ENCODE peak calls at places on chromosomes 16 and 17, in eight cellular contexts. G is activated T-cell treated with anti-CD3 and anti-CD28 coated beads for 1 hour; B is uterus; L is T-helper 2 cell; Y is nucleus accumbens; W is NCI-H1092 treated with DMSO at 0.1 percent for 48 hours; V is CD8-positive, alpha-beta T cell; R is T-helper 17 cell. I is an unnamed sample.
A peak's percentile ranks its signal among the peaks of the same experiment; 100 is the strongest.

GRCh38 chr17:36978810-36979584 is 30.2 kb downstream of the AATF start:
- DNase-seq in Y (no peak), V (no peak), R (no peak), G (no peak), B (no peak), W (no peak), L (no peak), I (no peak)

GRCh38 chr17:19016881-19017280 is 12.3 kb upstream of the FAM83G start:
- DNase-seq in B (no peak), V (no peak), R (no peak), G (no peak), W (no peak), Y (no peak), L (no peak), I (no peak)

GRCh38 chr17:11900103-11900502 is 97.2 kb downstream of the ZNF18 start:
- DNase-seq in B (peak; percentile 17), G (no peak), Y (no peak), R (no peak), L (no peak), V (no peak), W (no peak), I (no peak)

GRCh38 chr16:9012848-9013507 is 49.3 kb upstream of the USP7 start:
- DNase-seq in R (no peak), Y (no peak), V (no peak), L (no peak), W (peak; percentile 50), G (no peak), B (no peak), I (no peak)

GRCh38 chr16:20001856-20002707 is 71.6 kb downstream of the GPR139 start:
- DNase-seq in V (no peak), W (peak; percentile 16), L (no peak), G (no peak), B (no peak), Y (no peak), R (no peak), I (no peak)

GRCh38 chr16:74577882-74578366 is 29.0 kb downstream of the GLG1 start:
- DNase-seq in Y (no peak), B (no peak), W (no peak), V (no peak), G (no peak), R (no peak), L (no peak), I (no peak)

GRCh38 chr16:67942200-67942509 is 1.8 kb downstream of the LCAT start:
- DNase-seq in L (no peak), V (no peak), W (no peak), Y (no peak), G (no peak), R (no peak), B (no peak), I (no peak)

GRCh38 chr17:46772879-46773620 is 45.4 kb downstream of the WNT3 start:
- DNase-seq in R (no peak), Y (no peak), L (no peak), V (no peak), W (no peak), B (no peak), G (no peak), I (no peak)

GRCh38 chr16:29816694-29817441 is 916 bp downstream of the PAGR1 start:
- DNase-seq in R (no peak), W (peak; percentile 41), V (peak; percentile 44), Y (peak; percentile 55), L (no peak), G (peak; percentile 39), B (peak; percentile 65), I (no peak)

GRCh38 chr17:9937164-9937835 is 32.2 kb upstream of the RCVRN start:
- DNase-seq in W (no peak), V (no peak), R (no peak), Y (no peak), L (no peak), B (no peak), G (no peak), I (no peak)

GRCh38 chr17:65627108-65627507 is 65.7 kb upstream of the AXIN2 start:
- DNase-seq in L (no peak), W (peak; percentile 13), B (no peak), R (no peak), V (no peak), Y (no peak), G (no peak), I (no peak)

GRCh38 chr17:9212376-9213310 is 191.3 kb downstream of the NTN1 start:
- DNase-seq in Y (no peak), W (no peak), V (no peak), G (no peak), B (no peak), L (no peak), R (no peak), I (no peak)

GRCh38 chr16:12901597-12902436 is at the start of gene SHISA9:
- DNase-seq in Y (no peak), B (no peak), W (no peak), V (no peak), L (no peak), R (no peak), G (no peak), I (no peak)

GRCh38 chr16:29900102-29900887 is at the start of gene ASPHD1:
- DNase-seq in L (peak; percentile 50), G (no peak), B (peak; percentile 76), W (peak; percentile 71), Y (peak; percentile 91), R (no peak), V (peak; percentile 71), I (peak; percentile 89)

GRCh38 chr16:55912022-55912421 is 36.8 kb upstream of the CES5A start:
- DNase-seq in L (no peak), W (no peak), Y (peak; percentile 49), G (no peak), V (no peak), B (no peak), R (no peak), I (no peak)

GRCh38 chr16:89422905-89423630 is 67.3 kb downstream of the ANKRD11 start:
- DNase-seq in V (peak; percentile 41), R (no peak), B (no peak), G (no peak), W (no peak), L (no peak), Y (no peak), I (no peak)

GRCh38 chr16:73771676-73772075 is 524.9 kb upstream of the PSMD7 start:
- DNase-seq in B (no peak), Y (no peak), V (no peak), G (no peak), R (no peak), L (no peak), W (no peak), I (no peak)

GRCh38 chr16:2297506-2297860 is 29.6 kb upstream of the RNPS1 start:
- DNase-seq in R (no peak), L (no peak), V (no peak), Y (no peak), W (no peak), G (no peak), B (no peak), I (no peak)

GRCh38 chr16:85347213-85347591 is 234.9 kb upstream of the CIBAR2 start:
- DNase-seq in R (no peak), Y (no peak), B (no peak), G (no peak), V (no peak), L (no peak), W (peak; percentile 47), I (no peak)

GRCh38 chr16:31072540-31073072 is 1.4 kb downstream of the ZNF668 start:
- DNase-seq in R (no peak), B (no peak), W (no peak), V (no peak), Y (no peak), L (no peak), G (no peak), I (no peak)

GRCh38 chr16:56477096-56477878 is 25.9 kb downstream of the OGFOD1 start:
- DNase-seq in L (no peak), W (no peak), B (no peak), R (no peak), V (no peak), G (no peak), Y (no peak), I (no peak)

GRCh38 chr17:43431741-43432523 is 33.1 kb downstream of the ARL4D start:
- DNase-seq in Y (no peak), R (no peak), B (peak; percentile 64), L (no peak), W (peak; percentile 9), V (no peak), G (no peak), I (no peak)

GRCh38 chr17:31390748-31391495 is 553 bp upstream of the RAB11FIP4 start:
- DNase-seq in L (no peak), B (no peak), G (no peak), Y (no peak), V (no peak), R (no peak), W (no peak), I (no peak)

GRCh38 chr16:88691924-88692560 is 5.7 kb upstream of the SNAI3 start:
- DNase-seq in Y (no peak), G (no peak), W (no peak), R (no peak), L (no peak), B (no peak), V (no peak), I (no peak)

GRCh38 chr17:2511138-2511461 is 588 bp downstream of the METTL16 start:
- DNase-seq in L (no peak), R (no peak), W (no peak), V (no peak), G (no peak), Y (no peak), B (no peak), I (no peak)

GRCh38 chr17:80559688-80560290 is 15.2 kb downstream of the RPTOR start:
- DNase-seq in V (no peak), L (no peak), R (no peak), W (no peak), B (no peak), G (no peak), Y (no peak), I (no peak)

GRCh38 chr16:56279132-56279531 is 87.8 kb downstream of the GNAO1 start:
- DNase-seq in G (peak; percentile 12), V (peak; percentile 21), L (no peak), B (no peak), W (no peak), Y (no peak), R (no peak), I (no peak)

GRCh38 chr16:22934786-22935185 is 120.8 kb downstream of the HS3ST2 start:
- DNase-seq in L (no peak), Y (no peak), V (no peak), W (no peak), G (no peak), B (no peak), R (no peak), I (no peak)

GRCh38 chr17:81302324-81302723 is 7.2 kb upstream of the SLC38A10 start:
- DNase-seq in G (no peak), L (no peak), W (no peak), V (no peak), R (no peak), Y (no peak), B (no peak), I (no peak)

GRCh38 chr17:69523252-69523861 is 108.9 kb downstream of the MAP2K6 start:
- DNase-seq in W (peak; percentile 54), Y (no peak), R (no peak), B (no peak), V (no peak), G (no peak), L (no peak), I (no peak)

GRCh38 chr16:49158029-49158642 is 123.5 kb downstream of the CBLN1 start:
- DNase-seq in B (no peak), R (no peak), W (no peak), V (no peak), Y (no peak), G (no peak), L (no peak), I (no peak)

GRCh38 chr17:18962494-18962815 is 10.5 kb downstream of the SLC5A10 start:
- DNase-seq in Y (no peak), B (no peak), G (no peak), W (no peak), V (no peak), L (no peak), R (no peak), I (no peak)

GRCh38 chr17:37818689-37819088 is 73.8 kb upstream of the HNF1B start:
- DNase-seq in R (no peak), L (no peak), B (no peak), W (peak; percentile 14), G (no peak), V (no peak), Y (no peak), I (no peak)

GRCh38 chr17:81067331-81067730 is 32.4 kb downstream of the BAIAP2 start:
- DNase-seq in R (no peak), W (no peak), B (no peak), V (no peak), Y (no peak), L (no peak), G (no peak), I (no peak)

I was measured in memory B cell.